ENCODE peak calls at places on chromosomes 4 and X, in six cellular contexts. D, T, I, M, H and V are unnamed samples.

GRCh38 chrX:138856881-138857280 is 145.4 kb upstream of the FGF13 start:
- DNase-seq in D (no peak), T (no peak), I (no peak), M (peak; percentile 37), H (no peak), V (no peak)

GRCh38 chr4:130092187-130093015 is 996.4 kb downstream of the C4orf33 start:
- DNase-seq in D (no peak), T (peak; percentile 1), I (no peak), M (no peak), H (no peak), V (no peak)

GRCh38 chr4:153929651-153930050 is 140.8 kb upstream of the SFRP2 start:
- DNase-seq in D (no peak), T (no peak), I (no peak), M (no peak), H (no peak), V (peak; percentile 89)

GRCh38 chr4:104896623-104897296 is 249.9 kb upstream of the TET2 start:
- DNase-seq in D (no peak), T (no peak), I (no peak), M (no peak), H (no peak), V (no peak)

GRCh38 chr4:1179089-1179441 is 6.7 kb upstream of the SPON2 start:
- DNase-seq in D (no peak), T (no peak), I (no peak), M (no peak), H (no peak), V (no peak)

GRCh38 chrX:134095366-134095765 is 110.0 kb upstream of the GPC3 start:
- DNase-seq in D (no peak), T (no peak), I (no peak), M (no peak), H (no peak), V (no peak)

GRCh38 chr4:99087887-99088484 is 602 bp downstream of the ADH5 start:
- DNase-seq in D (peak; percentile 79), T (peak; percentile 85), I (peak; percentile 41), M (peak; percentile 71), H (no peak), V (no peak)

GRCh38 chr4:103091601-103092223 is 7.9 kb downstream of the BDH2 start:
- DNase-seq in D (peak; percentile 79), T (peak; percentile 74), I (no peak), M (peak; percentile 74), H (no peak), V (peak; percentile 50)

GRCh38 chrX:96994088-96994487 is 110.4 kb downstream of the RPA4 start:
- DNase-seq in D (no peak), T (no peak), I (no peak), M (no peak), H (no peak), V (no peak)

GRCh38 chr4:140686799-140687198 is 69.4 kb downstream of the TBC1D9 start:
- DNase-seq in D (peak; percentile 13), T (no peak), I (no peak), M (no peak), H (no peak), V (no peak)

GRCh38 chr4:78776729-78777555 is 792 bp downstream of the BMP2K start:
- DNase-seq in D (peak; percentile 71), T (peak; percentile 71), I (peak; percentile 45), M (peak; percentile 79), H (peak; percentile 3), V (peak; percentile 45)

GRCh38 chr4:126772662-126773061 is 860.1 kb upstream of the INTU start:
- DNase-seq in D (peak; percentile 34), T (no peak), I (no peak), M (no peak), H (no peak), V (no peak)

GRCh38 chrX:3262906-3263305 is 83.5 kb downstream of the MXRA5 start:
- DNase-seq in D (peak; percentile 90), T (peak; percentile 89), I (no peak), M (peak; percentile 39), H (no peak), V (no peak)

GRCh38 chrX:40058719-40059118 is 39.0 kb downstream of the BCOR start:
- DNase-seq in D (no peak), T (no peak), I (no peak), M (no peak), H (no peak), V (no peak)

GRCh38 chr4:137558951-137559350 is 26.7 kb upstream of the PCDH18 start:
- DNase-seq in D (peak; percentile 80), T (peak; percentile 68), I (no peak), M (no peak), H (no peak), V (no peak)

GRCh38 chr4:188246488-188246887 is 107.2 kb downstream of the TRIML1 start:
- DNase-seq in D (peak; percentile 25), T (no peak), I (no peak), M (no peak), H (peak; percentile 21), V (no peak)

GRCh38 chrX:132631579-132632232 is 142.9 kb upstream of the MBNL3 start:
- DNase-seq in D (peak; percentile 40), T (peak; percentile 51), I (no peak), M (peak; percentile 54), H (no peak), V (no peak)

GRCh38 chr4:129358571-129358970 is 262.6 kb downstream of the C4orf33 start:
- DNase-seq in D (peak; percentile 40), T (peak; percentile 83), I (no peak), M (peak; percentile 28), H (no peak), V (no peak)

GRCh38 chr4:83075696-83076095 is 38.8 kb downstream of the PLAC8 start:
- DNase-seq in D (peak; percentile 78), T (peak; percentile 85), I (no peak), M (no peak), H (no peak), V (no peak)

GRCh38 chr4:154719087-154719486 is 24.7 kb upstream of the LRAT start:
- DNase-seq in D (no peak), T (no peak), I (no peak), M (no peak), H (no peak), V (no peak)

GRCh38 chrX:153961292-153961691 is 10.3 kb downstream of the HCFC1 start:
- DNase-seq in D (no peak), T (no peak), I (no peak), M (no peak), H (no peak), V (no peak)

GRCh38 chr4:38365748-38366310 is 298.2 kb upstream of the KLF3 start:
- DNase-seq in D (no peak), T (no peak), I (no peak), M (no peak), H (no peak), V (no peak)

DNA sequence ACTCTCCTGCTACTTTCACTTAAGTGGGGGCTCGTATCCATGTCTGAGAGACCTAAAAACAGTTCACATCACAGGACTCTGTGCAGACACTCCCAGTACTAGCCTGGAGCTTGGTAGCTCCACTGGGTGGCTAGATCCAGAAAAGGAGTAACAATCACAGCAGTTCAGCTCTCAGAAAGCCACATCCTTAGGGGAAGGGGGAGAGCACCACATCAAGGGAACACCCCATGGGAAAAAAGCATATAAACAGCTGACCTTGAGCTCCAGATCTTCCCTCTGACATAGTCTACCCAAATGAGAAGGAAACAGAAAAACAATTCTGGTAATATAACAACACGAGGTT is 175.8 kb downstream of the FAM13A start:
- DNase-seq in D (no peak), T (peak; percentile 33), I (no peak), M (no peak), H (no peak), V (no peak)
- H3K27ac ChIP-seq in D (no peak overlapping the region), T (no peak overlapping the region), I (no peak overlapping the region), M (no peak overlapping the region), H (no peak overlapping the region), V (no peak overlapping the region)

GRCh38 chr4:147737623-147738022 is 5.7 kb downstream of the ARHGAP10 start:
- DNase-seq in D (no peak), T (no peak), I (peak; percentile 54), M (no peak), H (no peak), V (no peak)
- H3K18ac ChIP-seq in D (peak overlapping the region; percentile 54), T (no peak overlapping the region), I (no peak overlapping the region), M (no peak overlapping the region), H (no peak overlapping the region), V (no peak overlapping the region)

DNA sequence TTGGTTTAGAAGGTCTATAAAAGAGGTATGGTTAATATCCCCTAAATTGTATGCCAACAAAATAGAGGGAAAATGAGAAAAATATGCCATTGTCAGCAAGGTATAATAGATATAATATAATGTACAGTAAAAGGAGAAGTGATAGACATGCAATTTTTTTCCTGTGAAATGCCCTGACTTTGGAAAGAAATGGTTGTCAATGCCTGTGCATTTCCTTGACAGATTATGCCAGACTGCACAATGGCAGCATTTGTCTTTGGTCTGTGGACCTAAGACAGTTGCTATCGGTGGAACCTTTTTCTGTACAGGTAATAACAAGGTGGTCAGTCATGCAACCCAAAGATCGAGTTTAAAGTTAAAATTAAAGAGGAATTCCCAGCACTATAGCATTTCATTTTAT is 301.7 kb downstream of the CFAP299 start:
- DNase-seq in D (no peak), T (no peak), I (no peak), M (no peak), H (no peak), V (no peak)
- H4K91ac ChIP-seq in D (no peak overlapping the region), T (no peak overlapping the region), I (no peak overlapping the region), M (no peak overlapping the region), H (no peak overlapping the region), V (no peak overlapping the region)

DNA sequence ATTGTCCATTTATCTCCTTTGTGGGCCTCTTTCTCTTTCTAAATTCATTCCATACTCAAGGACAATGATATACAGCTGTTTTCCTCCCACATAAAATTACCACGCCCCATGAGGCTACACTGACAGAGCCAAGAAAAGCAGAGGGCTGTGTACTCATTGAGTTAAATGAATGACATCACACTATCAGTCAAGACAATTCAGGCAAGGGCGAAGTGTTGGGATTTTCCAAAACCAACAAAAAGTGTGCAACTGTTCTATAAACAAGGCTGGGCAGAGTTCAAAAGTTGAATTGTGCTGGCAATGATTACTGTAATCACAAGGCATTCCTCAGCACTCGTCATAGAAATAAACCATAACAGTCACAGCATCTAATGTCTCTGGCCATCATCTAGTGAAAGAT is 799.6 kb upstream of the DIAPH2 start:
- DNase-seq in D (no peak), T (peak; percentile 45), I (no peak), M (no peak), H (no peak), V (no peak)
- H3K27ac ChIP-seq in D (no peak overlapping the region), T (no peak overlapping the region), I (no peak overlapping the region), M (no peak overlapping the region), H (no peak overlapping the region), V (no peak overlapping the region)

GRCh38 chrX:16512401-16512776 is 137.6 kb upstream of the S100G start:
- DNase-seq in D (no peak), T (no peak), I (no peak), M (no peak), H (no peak), V (no peak)

GRCh38 chrX:16516473-16516872 is 133.5 kb upstream of the S100G start:
- DNase-seq in D (no peak), T (no peak), I (no peak), M (no peak), H (no peak), V (no peak)

GRCh38 chrX:16517206-16517605 is 132.8 kb upstream of the S100G start:
- DNase-seq in D (peak; percentile 14), T (no peak), I (no peak), M (no peak), H (no peak), V (no peak)

GRCh38 chrX:16511776-16512400 is 138.1 kb upstream of the S100G start:
- DNase-seq in D (peak; percentile 25), T (no peak), I (no peak), M (no peak), H (no peak), V (no peak)
- H3K18ac ChIP-seq in D (no peak overlapping the region), T (no peak overlapping the region), I (no peak overlapping the region), M (no peak overlapping the region), H (no peak overlapping the region), V (no peak overlapping the region)